ENCODE peak calls at places on chromosomes 13 and 19, in five cellular contexts. One of them, this sample, is unnamed.
A peak's percentile ranks its signal among the peaks of the same experiment; 100 is the strongest.

GRCh38 chr19:35901854-35902661 is at the start of gene HCST:
- DNase-seq in H9: no peak
- DNase-seq in WTC11: no peak
- DNase-seq in activated naive CD8-positive, alpha-beta T cell treated with anti-CD3 and anti-CD28 coated beads for 36 hours: peak; percentile 52
- DNase-seq in GM04503: peak; percentile 76
- DNase-seq in this sample: no peak

GRCh38 chr13:27226991-27227390 is 24.4 kb upstream of the RPL21 start:
- DNase-seq in activated naive CD8-positive, alpha-beta T cell treated with anti-CD3 and anti-CD28 coated beads for 36 hours: no peak
- DNase-seq in WTC11: no peak
- DNase-seq in GM04503: no peak
- DNase-seq in H9: no peak
- DNase-seq in this sample: no peak

GRCh38 chr19:4327252-4327876 is 11.3 kb downstream of the STAP2 start:
- DNase-seq in WTC11: peak; percentile 99
- DNase-seq in GM04503: no peak
- DNase-seq in activated naive CD8-positive, alpha-beta T cell treated with anti-CD3 and anti-CD28 coated beads for 36 hours: peak; percentile 82
- DNase-seq in H9: peak; percentile 96
- DNase-seq in this sample: peak; percentile 97

GRCh38 chr19:47110521-47111080 is 3.0 kb downstream of the ZC3H4 start:
- DNase-seq in activated naive CD8-positive, alpha-beta T cell treated with anti-CD3 and anti-CD28 coated beads for 36 hours: peak; percentile 46
- DNase-seq in WTC11: no peak
- DNase-seq in H9: no peak
- DNase-seq in GM04503: no peak
- DNase-seq in this sample: no peak

GRCh38 chr13:40187836-40188591 is 478.4 kb downstream of the FOXO1 start:
- DNase-seq in H9: peak; percentile 38
- DNase-seq in WTC11: no peak
- DNase-seq in GM04503: no peak
- DNase-seq in activated naive CD8-positive, alpha-beta T cell treated with anti-CD3 and anti-CD28 coated beads for 36 hours: peak; percentile 28
- DNase-seq in this sample: peak; percentile 69

GRCh38 chr19:7187605-7188339 is 106.4 kb downstream of the INSR start:
- DNase-seq in GM04503: no peak
- DNase-seq in H9: no peak
- DNase-seq in activated naive CD8-positive, alpha-beta T cell treated with anti-CD3 and anti-CD28 coated beads for 36 hours: no peak
- DNase-seq in WTC11: no peak
- DNase-seq in this sample: no peak

GRCh38 chr13:37878921-37879320 is 9.3 kb upstream of the TRPC4 start:
- DNase-seq in GM04503: no peak
- DNase-seq in activated naive CD8-positive, alpha-beta T cell treated with anti-CD3 and anti-CD28 coated beads for 36 hours: no peak
- DNase-seq in WTC11: no peak
- DNase-seq in H9: no peak
- DNase-seq in this sample: no peak

GRCh38 chr13:103255587-103256301 is 189.5 kb upstream of the SLC10A2 start:
- DNase-seq in WTC11: no peak
- DNase-seq in H9: no peak
- DNase-seq in activated naive CD8-positive, alpha-beta T cell treated with anti-CD3 and anti-CD28 coated beads for 36 hours: no peak
- DNase-seq in GM04503: no peak
- DNase-seq in this sample: no peak

GRCh38 chr19:41861098-41861768 is 1.2 kb downstream of the RPS19 start:
- DNase-seq in H9: no peak
- DNase-seq in WTC11: no peak
- DNase-seq in activated naive CD8-positive, alpha-beta T cell treated with anti-CD3 and anti-CD28 coated beads for 36 hours: no peak
- DNase-seq in GM04503: no peak
- DNase-seq in this sample: no peak

GRCh38 chr13:44854264-44855060 is 134.8 kb downstream of the NUFIP1 start:
- DNase-seq in H9: no peak
- DNase-seq in activated naive CD8-positive, alpha-beta T cell treated with anti-CD3 and anti-CD28 coated beads for 36 hours: no peak
- DNase-seq in WTC11: no peak
- DNase-seq in GM04503: no peak
- DNase-seq in this sample: no peak

GRCh38 chr13:41842029-41842428 is 118.9 kb downstream of the VWA8 start:
- DNase-seq in activated naive CD8-positive, alpha-beta T cell treated with anti-CD3 and anti-CD28 coated beads for 36 hours: no peak
- DNase-seq in WTC11: no peak
- DNase-seq in H9: no peak
- DNase-seq in GM04503: no peak
- DNase-seq in this sample: no peak

GRCh38 chr13:99983401-99984133 is 2.0 kb downstream of the ZIC2 start:
- DNase-seq in WTC11: no peak
- DNase-seq in activated naive CD8-positive, alpha-beta T cell treated with anti-CD3 and anti-CD28 coated beads for 36 hours: no peak
- DNase-seq in GM04503: no peak
- DNase-seq in H9: peak; percentile 39
- DNase-seq in this sample: peak; percentile 84

GRCh38 chr19:55447421-55448174 is 4.5 kb upstream of the SHISA7 start:
- DNase-seq in H9: no peak
- DNase-seq in WTC11: no peak
- DNase-seq in activated naive CD8-positive, alpha-beta T cell treated with anti-CD3 and anti-CD28 coated beads for 36 hours: no peak
- DNase-seq in GM04503: no peak
- DNase-seq in this sample: no peak

GRCh38 chr13:70023506-70023905 is 84.1 kb upstream of the ATXN8OS start:
- DNase-seq in activated naive CD8-positive, alpha-beta T cell treated with anti-CD3 and anti-CD28 coated beads for 36 hours: no peak
- DNase-seq in WTC11: no peak
- DNase-seq in H9: no peak
- DNase-seq in GM04503: no peak
- DNase-seq in this sample: no peak

GRCh38 chr13:50942630-50943311 is 33.2 kb downstream of the RNASEH2B start:
- DNase-seq in WTC11: no peak
- DNase-seq in GM04503: no peak
- DNase-seq in H9: no peak
- DNase-seq in activated naive CD8-positive, alpha-beta T cell treated with anti-CD3 and anti-CD28 coated beads for 36 hours: no peak
- DNase-seq in this sample: peak; percentile 54

GRCh38 chr19:406999-407491 is 1.9 kb downstream of the C2CD4C start:
- DNase-seq in H9: peak; percentile 44
- DNase-seq in WTC11: no peak
- DNase-seq in GM04503: no peak
- DNase-seq in activated naive CD8-positive, alpha-beta T cell treated with anti-CD3 and anti-CD28 coated beads for 36 hours: no peak
- DNase-seq in this sample: peak; percentile 50

GRCh38 chr19:29535984-29536508 is 10.3 kb downstream of the VSTM2B start:
- DNase-seq in activated naive CD8-positive, alpha-beta T cell treated with anti-CD3 and anti-CD28 coated beads for 36 hours: no peak
- DNase-seq in GM04503: no peak
- DNase-seq in WTC11: no peak
- DNase-seq in H9: peak; percentile 34
- DNase-seq in this sample: no peak

GRCh38 chr13:59607780-59608233 is 555.9 kb downstream of the DIAPH3 start:
- DNase-seq in activated naive CD8-positive, alpha-beta T cell treated with anti-CD3 and anti-CD28 coated beads for 36 hours: no peak
- DNase-seq in H9: no peak
- DNase-seq in WTC11: no peak
- DNase-seq in GM04503: no peak
- DNase-seq in this sample: no peak

GRCh38 chr19:21084343-21084742 is 2.3 kb downstream of the ZNF714 start:
- DNase-seq in GM04503: no peak
- DNase-seq in H9: no peak
- DNase-seq in activated naive CD8-positive, alpha-beta T cell treated with anti-CD3 and anti-CD28 coated beads for 36 hours: peak; percentile 16
- DNase-seq in WTC11: no peak
- DNase-seq in this sample: no peak

GRCh38 chr13:27919299-27919933 is 384 bp upstream of the PDX1 start:
- DNase-seq in H9: no peak
- DNase-seq in WTC11: no peak
- DNase-seq in GM04503: no peak
- DNase-seq in activated naive CD8-positive, alpha-beta T cell treated with anti-CD3 and anti-CD28 coated beads for 36 hours: no peak
- DNase-seq in this sample: no peak

GRCh38 chr13:50365683-50366391 is 350.6 kb downstream of the KCNRG start:
- DNase-seq in H9: no peak
- DNase-seq in WTC11: no peak
- DNase-seq in GM04503: no peak
- DNase-seq in activated naive CD8-positive, alpha-beta T cell treated with anti-CD3 and anti-CD28 coated beads for 36 hours: peak; percentile 47
- DNase-seq in this sample: no peak

GRCh38 chr13:65562305-65562704 is 1667.8 kb downstream of the PCDH9 start:
- DNase-seq in H9: no peak
- DNase-seq in GM04503: no peak
- DNase-seq in WTC11: no peak
- DNase-seq in activated naive CD8-positive, alpha-beta T cell treated with anti-CD3 and anti-CD28 coated beads for 36 hours: no peak
- DNase-seq in this sample: no peak

GRCh38 chr13:99979453-99980200 is 2.0 kb upstream of the ZIC2 start:
- DNase-seq in H9: peak; percentile 70
- DNase-seq in activated naive CD8-positive, alpha-beta T cell treated with anti-CD3 and anti-CD28 coated beads for 36 hours: no peak
- DNase-seq in GM04503: no peak
- DNase-seq in WTC11: peak; percentile 69
- DNase-seq in this sample: peak; percentile 87

GRCh38 chr13:77833331-77833863 is 85.2 kb downstream of the EDNRB start:
- DNase-seq in WTC11: no peak
- DNase-seq in GM04503: no peak
- DNase-seq in activated naive CD8-positive, alpha-beta T cell treated with anti-CD3 and anti-CD28 coated beads for 36 hours: no peak
- DNase-seq in H9: no peak
- DNase-seq in this sample: no peak

GRCh38 chr13:101514695-101515275 is 62.3 kb downstream of the ITGBL1 start:
- DNase-seq in activated naive CD8-positive, alpha-beta T cell treated with anti-CD3 and anti-CD28 coated beads for 36 hours: no peak
- DNase-seq in WTC11: no peak
- DNase-seq in GM04503: no peak
- DNase-seq in H9: no peak
- DNase-seq in this sample: peak; percentile 53

GRCh38 chr13:109666656-109667448 is 119.5 kb downstream of the IRS2 start:
- DNase-seq in activated naive CD8-positive, alpha-beta T cell treated with anti-CD3 and anti-CD28 coated beads for 36 hours: no peak
- DNase-seq in WTC11: no peak
- DNase-seq in GM04503: no peak
- DNase-seq in H9: no peak
- DNase-seq in this sample: no peak

GRCh38 chr19:4504297-4504701 is 14.0 kb downstream of the PLIN4 start:
- DNase-seq in activated naive CD8-positive, alpha-beta T cell treated with anti-CD3 and anti-CD28 coated beads for 36 hours: no peak
- DNase-seq in WTC11: no peak
- DNase-seq in H9: no peak
- DNase-seq in GM04503: no peak
- DNase-seq in this sample: no peak

GRCh38 chr19:37413243-37414084 is 42.6 kb downstream of the ZNF527 start:
- DNase-seq in activated naive CD8-positive, alpha-beta T cell treated with anti-CD3 and anti-CD28 coated beads for 36 hours: no peak
- DNase-seq in H9: no peak
- DNase-seq in GM04503: no peak
- DNase-seq in WTC11: no peak
- DNase-seq in this sample: no peak

GRCh38 chr13:40692946-40693345 is 26.5 kb upstream of the FOXO1 start:
- DNase-seq in activated naive CD8-positive, alpha-beta T cell treated with anti-CD3 and anti-CD28 coated beads for 36 hours: no peak
- DNase-seq in WTC11: no peak
- DNase-seq in GM04503: no peak
- DNase-seq in H9: no peak
- DNase-seq in this sample: no peak

GRCh38 chr19:23917856-23918255 is 3.2 kb downstream of the ZNF726 start:
- DNase-seq in H9: no peak
- DNase-seq in activated naive CD8-positive, alpha-beta T cell treated with anti-CD3 and anti-CD28 coated beads for 36 hours: no peak
- DNase-seq in GM04503: no peak
- DNase-seq in WTC11: no peak
- DNase-seq in this sample: no peak

GRCh38 chr19:13396256-13397080 is 109.8 kb downstream of the CACNA1A start:
- DNase-seq in H9: peak; percentile 88
- DNase-seq in WTC11: peak; percentile 78
- DNase-seq in activated naive CD8-positive, alpha-beta T cell treated with anti-CD3 and anti-CD28 coated beads for 36 hours: no peak
- DNase-seq in GM04503: peak; percentile 41
- DNase-seq in this sample: peak; percentile 92

GRCh38 chr19:41323023-41323422 is 13.1 kb downstream of the CCDC97 start:
- DNase-seq in GM04503: no peak
- DNase-seq in activated naive CD8-positive, alpha-beta T cell treated with anti-CD3 and anti-CD28 coated beads for 36 hours: no peak
- DNase-seq in H9: no peak
- DNase-seq in WTC11: no peak
- DNase-seq in this sample: peak; percentile 61

GRCh38 chr13:114015608-114016295 is 41.9 kb upstream of the C13orf46 start:
- DNase-seq in H9: no peak
- DNase-seq in GM04503: no peak
- DNase-seq in WTC11: no peak
- DNase-seq in activated naive CD8-positive, alpha-beta T cell treated with anti-CD3 and anti-CD28 coated beads for 36 hours: peak; percentile 38
- DNase-seq in this sample: no peak

GRCh38 chr19:6047741-6048231 is 62.5 kb downstream of the RFX2 start:
- DNase-seq in activated naive CD8-positive, alpha-beta T cell treated with anti-CD3 and anti-CD28 coated beads for 36 hours: no peak
- DNase-seq in GM04503: no peak
- DNase-seq in H9: peak; percentile 75
- DNase-seq in WTC11: peak; percentile 77
- DNase-seq in this sample: peak; percentile 88

This sample was measured in endodermal cell.